ENCODE peak calls at places on chromosome 17, in nine cellular contexts. One of them, this sample, is unnamed. For H3K9me3, the result is how much of the 10 kb centered on the place peaks cover.

GRCh38 chr17:68455756-68456528 is 1.4 kb downstream of the WIPI1 start:
- DNase-seq in CD4-positive, alpha-beta T cell: no peak
- DNase-seq in adrenal gland: no peak
- DNase-seq in ascending aorta: no peak
- DNase-seq in aorta: no peak
- DNase-seq in CD8-positive, alpha-beta T cell: no peak
- DNase-seq in H9: no peak
- DNase-seq in GM23248: peak
- DNase-seq in CD4-positive, CD25-positive, alpha-beta regulatory T cell: no peak
- DNase-seq in this sample: no peak

GRCh38 chr17:74059471-74059870 is 144.0 kb upstream of the RPL38 start:
- DNase-seq in adrenal gland: peak
- DNase-seq in aorta: no peak
- DNase-seq in CD8-positive, alpha-beta T cell: no peak
- DNase-seq in GM23248: no peak
- DNase-seq in ascending aorta: no peak
- DNase-seq in H9: no peak
- DNase-seq in CD4-positive, alpha-beta T cell: no peak
- DNase-seq in CD4-positive, CD25-positive, alpha-beta regulatory T cell: no peak
- DNase-seq in this sample: no peak

GRCh38 chr17:16969931-16970906 is 1.7 kb downstream of the TNFRSF13B start:
- DNase-seq in ascending aorta: no peak
- DNase-seq in aorta: no peak
- DNase-seq in GM23248: no peak
- DNase-seq in CD8-positive, alpha-beta T cell: no peak
- DNase-seq in CD4-positive, alpha-beta T cell: no peak
- DNase-seq in H9: peak
- DNase-seq in adrenal gland: no peak
- DNase-seq in CD4-positive, CD25-positive, alpha-beta regulatory T cell: no peak
- DNase-seq in this sample: no peak

GRCh38 chr17:76337413-76337777 is 16.3 kb downstream of the PRPSAP1 start:
- DNase-seq in adrenal gland: no peak
- DNase-seq in aorta: no peak
- DNase-seq in CD4-positive, alpha-beta T cell: no peak
- DNase-seq in CD8-positive, alpha-beta T cell: no peak
- DNase-seq in GM23248: peak
- DNase-seq in CD4-positive, CD25-positive, alpha-beta regulatory T cell: no peak
- DNase-seq in ascending aorta: no peak
- DNase-seq in H9: no peak
- DNase-seq in this sample: no peak

GRCh38 chr17:64377769-64378282 is 12.8 kb downstream of the PECAM1 start:
- DNase-seq in aorta: no peak
- DNase-seq in GM23248: no peak
- DNase-seq in adrenal gland: no peak
- DNase-seq in H9: no peak
- DNase-seq in CD8-positive, alpha-beta T cell: no peak
- DNase-seq in ascending aorta: no peak
- DNase-seq in CD4-positive, alpha-beta T cell: no peak
- DNase-seq in CD4-positive, CD25-positive, alpha-beta regulatory T cell: no peak
- DNase-seq in this sample: peak

GRCh38 chr17:81412490-81413093 is 17.3 kb downstream of the BAHCC1 start:
- DNase-seq in GM23248: no peak
- DNase-seq in CD8-positive, alpha-beta T cell: no peak
- DNase-seq in CD4-positive, alpha-beta T cell: peak
- DNase-seq in ascending aorta: no peak
- DNase-seq in H9: no peak
- DNase-seq in aorta: no peak
- DNase-seq in CD4-positive, CD25-positive, alpha-beta regulatory T cell: peak
- DNase-seq in adrenal gland: no peak
- DNase-seq in this sample: peak

GRCh38 chr17:74343526-74344284 is 17.7 kb downstream of the KIF19 start:
- DNase-seq in adrenal gland: no peak
- DNase-seq in CD4-positive, CD25-positive, alpha-beta regulatory T cell: no peak
- DNase-seq in aorta: no peak
- DNase-seq in H9: no peak
- DNase-seq in GM23248: no peak
- DNase-seq in CD4-positive, alpha-beta T cell: no peak
- DNase-seq in CD8-positive, alpha-beta T cell: no peak
- DNase-seq in ascending aorta: no peak
- DNase-seq in this sample: no peak

GRCh38 chr17:79818026-79818758 is 21.0 kb downstream of the CBX4 start:
- DNase-seq in CD4-positive, alpha-beta T cell: no peak
- DNase-seq in adrenal gland: no peak
- DNase-seq in H9: no peak
- DNase-seq in GM23248: no peak
- DNase-seq in CD8-positive, alpha-beta T cell: no peak
- DNase-seq in aorta: no peak
- DNase-seq in CD4-positive, CD25-positive, alpha-beta regulatory T cell: no peak
- DNase-seq in ascending aorta: no peak
- DNase-seq in this sample: no peak

GRCh38 chr17:65556014-65556909 is 5.2 kb downstream of the AXIN2 start:
- DNase-seq in adrenal gland: peak
- DNase-seq in ascending aorta: no peak
- DNase-seq in CD4-positive, alpha-beta T cell: peak
- DNase-seq in aorta: peak
- DNase-seq in H9: peak
- DNase-seq in GM23248: peak
- DNase-seq in CD4-positive, CD25-positive, alpha-beta regulatory T cell: peak
- DNase-seq in CD8-positive, alpha-beta T cell: peak
- DNase-seq in this sample: peak

GRCh38 chr17:41327411-41328120 is 12.1 kb upstream of the KRTAP17-1 start:
- DNase-seq in adrenal gland: no peak
- DNase-seq in CD4-positive, CD25-positive, alpha-beta regulatory T cell: no peak
- DNase-seq in aorta: no peak
- DNase-seq in GM23248: no peak
- DNase-seq in CD8-positive, alpha-beta T cell: no peak
- DNase-seq in ascending aorta: no peak
- DNase-seq in CD4-positive, alpha-beta T cell: no peak
- DNase-seq in H9: no peak
- DNase-seq in this sample: no peak

GRCh38 chr17:74748529-74749261 is at the start of gene NHERF1:
- DNase-seq in CD4-positive, CD25-positive, alpha-beta regulatory T cell: peak
- DNase-seq in CD4-positive, alpha-beta T cell: peak
- DNase-seq in CD8-positive, alpha-beta T cell: peak
- DNase-seq in H9: no peak
- DNase-seq in GM23248: peak
- DNase-seq in ascending aorta: peak
- DNase-seq in adrenal gland: peak
- DNase-seq in aorta: peak
- DNase-seq in this sample: peak

GRCh38 chr17:77424585-77425344 is 284.0 kb downstream of the SEC14L1 start:
- DNase-seq in GM23248: peak
- DNase-seq in ascending aorta: no peak
- DNase-seq in adrenal gland: peak
- DNase-seq in CD4-positive, alpha-beta T cell: no peak
- DNase-seq in aorta: peak
- DNase-seq in CD8-positive, alpha-beta T cell: no peak
- DNase-seq in H9: no peak
- DNase-seq in CD4-positive, CD25-positive, alpha-beta regulatory T cell: no peak
- DNase-seq in this sample: peak

GRCh38 chr17:81082177-81083073 is 47.5 kb downstream of the BAIAP2 start:
- DNase-seq in adrenal gland: peak
- DNase-seq in CD4-positive, CD25-positive, alpha-beta regulatory T cell: no peak
- DNase-seq in CD4-positive, alpha-beta T cell: no peak
- DNase-seq in H9: no peak
- DNase-seq in GM23248: no peak
- DNase-seq in aorta: no peak
- DNase-seq in ascending aorta: no peak
- DNase-seq in CD8-positive, alpha-beta T cell: no peak
- DNase-seq in this sample: no peak

GRCh38 chr17:21287703-21288449 is 3.4 kb downstream of the MAP2K3 start:
- DNase-seq in CD4-positive, alpha-beta T cell: peak
- DNase-seq in GM23248: peak
- DNase-seq in adrenal gland: peak
- DNase-seq in CD4-positive, CD25-positive, alpha-beta regulatory T cell: peak
- DNase-seq in aorta: peak
- DNase-seq in H9: no peak
- DNase-seq in CD8-positive, alpha-beta T cell: peak
- DNase-seq in ascending aorta: peak
- DNase-seq in this sample: no peak

GRCh38 chr17:40530988-40531971 is 29.9 kb upstream of the TNS4 start:
- DNase-seq in adrenal gland: no peak
- DNase-seq in CD4-positive, alpha-beta T cell: peak
- DNase-seq in CD4-positive, CD25-positive, alpha-beta regulatory T cell: peak
- DNase-seq in CD8-positive, alpha-beta T cell: peak
- DNase-seq in GM23248: no peak
- DNase-seq in aorta: no peak
- DNase-seq in H9: no peak
- DNase-seq in ascending aorta: no peak
- DNase-seq in this sample: no peak

GRCh38 chr17:1957037-1957436 is 68.1 kb downstream of the RTN4RL1 start:
- DNase-seq in GM23248: peak
- DNase-seq in CD4-positive, CD25-positive, alpha-beta regulatory T cell: no peak
- DNase-seq in CD4-positive, alpha-beta T cell: no peak
- DNase-seq in aorta: no peak
- DNase-seq in H9: no peak
- DNase-seq in adrenal gland: no peak
- DNase-seq in CD8-positive, alpha-beta T cell: no peak
- DNase-seq in ascending aorta: no peak
- DNase-seq in this sample: no peak

GRCh38 chr17:8420041-8420934 is 15.4 kb upstream of the NDEL1 start:
- DNase-seq in CD4-positive, CD25-positive, alpha-beta regulatory T cell: no peak
- DNase-seq in ascending aorta: no peak
- DNase-seq in CD4-positive, alpha-beta T cell: no peak
- DNase-seq in GM23248: peak
- DNase-seq in H9: no peak
- DNase-seq in CD8-positive, alpha-beta T cell: no peak
- DNase-seq in adrenal gland: peak
- DNase-seq in aorta: peak
- DNase-seq in this sample: peak

GRCh38 chr17:5181509-5182305 is 10.0 kb downstream of the ZNF594 start:
- DNase-seq in ascending aorta: no peak
- DNase-seq in GM23248: no peak
- DNase-seq in aorta: no peak
- DNase-seq in CD4-positive, CD25-positive, alpha-beta regulatory T cell: no peak
- DNase-seq in H9: no peak
- DNase-seq in adrenal gland: no peak
- DNase-seq in CD4-positive, alpha-beta T cell: no peak
- DNase-seq in CD8-positive, alpha-beta T cell: no peak
- DNase-seq in this sample: no peak

GRCh38 chr17:75246404-75246803 is 15.0 kb downstream of the GGA3 start:
- DNase-seq in ascending aorta: no peak
- DNase-seq in GM23248: no peak
- DNase-seq in aorta: no peak
- DNase-seq in CD8-positive, alpha-beta T cell: no peak
- DNase-seq in CD4-positive, CD25-positive, alpha-beta regulatory T cell: no peak
- DNase-seq in adrenal gland: no peak
- DNase-seq in H9: no peak
- DNase-seq in CD4-positive, alpha-beta T cell: no peak
- DNase-seq in this sample: no peak

GRCh38 chr17:27082775-27083154 is 211.1 kb upstream of the WSB1 start:
- DNase-seq in adrenal gland: no peak
- DNase-seq in CD4-positive, alpha-beta T cell: no peak
- DNase-seq in CD4-positive, CD25-positive, alpha-beta regulatory T cell: no peak
- DNase-seq in ascending aorta: no peak
- DNase-seq in aorta: no peak
- DNase-seq in CD8-positive, alpha-beta T cell: no peak
- DNase-seq in H9: no peak
- DNase-seq in GM23248: no peak
- DNase-seq in this sample: no peak
- H3K9me3 ChIP-seq in adrenal gland: under half
- H3K9me3 ChIP-seq in CD4-positive, alpha-beta T cell: under half
- H3K9me3 ChIP-seq in CD4-positive, CD25-positive, alpha-beta regulatory T cell: under half
- H3K9me3 ChIP-seq in ascending aorta: under half
- H3K9me3 ChIP-seq in aorta: under half
- H3K9me3 ChIP-seq in CD8-positive, alpha-beta T cell: under half
- H3K9me3 ChIP-seq in H9: half or more
- H3K9me3 ChIP-seq in GM23248: under half
- H3K9me3 ChIP-seq in this sample: under half

GRCh38 chr17:82950525-82951102 is 110.8 kb upstream of the ZNF750 start:
- DNase-seq in CD4-positive, CD25-positive, alpha-beta regulatory T cell: no peak
- DNase-seq in CD4-positive, alpha-beta T cell: no peak
- DNase-seq in CD8-positive, alpha-beta T cell: no peak
- DNase-seq in ascending aorta: no peak
- DNase-seq in aorta: no peak
- DNase-seq in GM23248: no peak
- DNase-seq in adrenal gland: no peak
- DNase-seq in H9: no peak
- DNase-seq in this sample: no peak
- H3K9me3 ChIP-seq in CD4-positive, CD25-positive, alpha-beta regulatory T cell: under half
- H3K9me3 ChIP-seq in CD4-positive, alpha-beta T cell: under half
- H3K9me3 ChIP-seq in CD8-positive, alpha-beta T cell: under half
- H3K9me3 ChIP-seq in ascending aorta: under half
- H3K9me3 ChIP-seq in aorta: under half
- H3K9me3 ChIP-seq in GM23248: under half
- H3K9me3 ChIP-seq in adrenal gland: under half
- H3K9me3 ChIP-seq in H9: half or more
- H3K9me3 ChIP-seq in this sample: under half

DNA sequence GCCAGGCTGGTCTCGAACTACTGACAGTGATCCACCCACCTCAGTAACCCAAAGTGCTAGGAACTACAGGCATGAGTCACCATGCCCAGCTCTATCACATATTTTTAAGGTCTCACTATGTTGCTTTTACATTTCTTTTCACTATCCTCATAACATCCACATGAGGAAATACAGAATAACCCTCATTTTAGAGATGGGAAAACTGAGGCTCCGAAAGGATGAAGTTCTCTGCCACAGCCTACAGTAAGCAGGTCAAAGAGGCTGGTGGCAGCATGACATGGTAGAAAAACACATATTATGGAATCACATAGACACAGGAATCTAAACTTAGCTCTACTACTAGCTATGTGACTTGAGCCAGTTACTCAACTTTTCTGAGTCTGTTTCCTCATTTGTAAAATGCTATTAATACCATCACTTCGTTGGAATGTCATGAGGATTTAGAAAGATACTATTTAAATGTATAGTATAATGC is 32.2 kb downstream of the APPBP2 start:
- DNase-seq in ascending aorta: no peak
- DNase-seq in GM23248: peak
- DNase-seq in CD4-positive, alpha-beta T cell: no peak
- DNase-seq in adrenal gland: no peak
- DNase-seq in aorta: no peak
- DNase-seq in H9: no peak
- DNase-seq in CD4-positive, CD25-positive, alpha-beta regulatory T cell: no peak
- DNase-seq in CD8-positive, alpha-beta T cell: no peak
- DNase-seq in this sample: no peak
- H3K9me3 ChIP-seq in ascending aorta: under half
- H3K9me3 ChIP-seq in GM23248: under half
- H3K9me3 ChIP-seq in CD4-positive, alpha-beta T cell: under half
- H3K9me3 ChIP-seq in adrenal gland: under half
- H3K9me3 ChIP-seq in aorta: under half
- H3K9me3 ChIP-seq in H9: under half
- H3K9me3 ChIP-seq in CD4-positive, CD25-positive, alpha-beta regulatory T cell: under half
- H3K9me3 ChIP-seq in CD8-positive, alpha-beta T cell: under half
- H3K9me3 ChIP-seq in this sample: under half

GRCh38 chr17:53134546-53134945 is 688.2 kb upstream of the KIF2B start:
- DNase-seq in CD4-positive, alpha-beta T cell: no peak
- DNase-seq in adrenal gland: no peak
- DNase-seq in ascending aorta: no peak
- DNase-seq in GM23248: no peak
- DNase-seq in aorta: no peak
- DNase-seq in H9: no peak
- DNase-seq in CD4-positive, CD25-positive, alpha-beta regulatory T cell: no peak
- DNase-seq in CD8-positive, alpha-beta T cell: no peak
- DNase-seq in this sample: no peak

GRCh38 chr17:53127331-53127730 is 695.4 kb upstream of the KIF2B start:
- DNase-seq in ascending aorta: no peak
- DNase-seq in CD8-positive, alpha-beta T cell: no peak
- DNase-seq in CD4-positive, CD25-positive, alpha-beta regulatory T cell: no peak
- DNase-seq in aorta: no peak
- DNase-seq in GM23248: no peak
- DNase-seq in adrenal gland: no peak
- DNase-seq in CD4-positive, alpha-beta T cell: no peak
- DNase-seq in H9: no peak
- DNase-seq in this sample: no peak

GRCh38 chr17:53129863-53130262 is 692.9 kb upstream of the KIF2B start:
- DNase-seq in ascending aorta: no peak
- DNase-seq in adrenal gland: no peak
- DNase-seq in CD8-positive, alpha-beta T cell: no peak
- DNase-seq in CD4-positive, CD25-positive, alpha-beta regulatory T cell: no peak
- DNase-seq in aorta: no peak
- DNase-seq in GM23248: no peak
- DNase-seq in H9: no peak
- DNase-seq in CD4-positive, alpha-beta T cell: no peak
- DNase-seq in this sample: no peak
- H3K9me3 ChIP-seq in ascending aorta: under half
- H3K9me3 ChIP-seq in adrenal gland: under half
- H3K9me3 ChIP-seq in CD8-positive, alpha-beta T cell: under half
- H3K9me3 ChIP-seq in CD4-positive, CD25-positive, alpha-beta regulatory T cell: under half
- H3K9me3 ChIP-seq in aorta: under half
- H3K9me3 ChIP-seq in GM23248: under half
- H3K9me3 ChIP-seq in H9: under half
- H3K9me3 ChIP-seq in CD4-positive, alpha-beta T cell: under half
- H3K9me3 ChIP-seq in this sample: under half